ENCODE peak calls at places on chromosomes 5 and 9, in four cellular contexts. W is OCI-LY7, N is MM.1S, L is mesenchymal stem cell. E is an unnamed sample.

GRCh38 chr5:72515211-72515610 is 8.0 kb upstream of the ZNF366 start:
- DNase-seq in L (no peak), N (no peak), W (no peak), E (no peak)

GRCh38 chr9:137969008-137969407 is 91.4 kb downstream of the CACNA1B start:
- DNase-seq in L (no peak), N (no peak), W (no peak), E (no peak)

GRCh38 chr9:130770679-130771442 is 64.2 kb upstream of the ABL1 start:
- DNase-seq in W (peak; percentile 49), N (peak; percentile 35), L (peak; percentile 85), E (peak; percentile 59)

GRCh38 chr5:5037674-5038073 is 102.5 kb upstream of the ADAMTS16 start:
- DNase-seq in L (no peak), N (no peak), W (no peak), E (no peak)

GRCh38 chr9:121638399-121638798 is 13.0 kb upstream of the DAB2IP start:
- DNase-seq in L (no peak), W (no peak), N (no peak), E (no peak)

GRCh38 chr9:125003332-125003731 is 62.4 kb upstream of the GOLGA1 start:
- DNase-seq in L (no peak), N (no peak), W (no peak), E (no peak)

GRCh38 chr5:56640763-56641406 is 174.5 kb upstream of the MAP3K1 start:
- DNase-seq in N (no peak), W (peak; percentile 48), L (no peak), E (no peak)

GRCh38 chr9:128232811-128233428 is 29.7 kb downstream of the DNM1 start:
- DNase-seq in W (no peak), L (no peak), N (no peak), E (no peak)

GRCh38 chr5:111142932-111143331 is 50.8 kb downstream of the WDR36 start:
- DNase-seq in N (no peak), W (no peak), L (no peak), E (peak; percentile 28)

GRCh38 chr9:86766912-86767311 is 180.4 kb downstream of the GAS1 start:
- DNase-seq in W (no peak), L (peak; percentile 18), N (no peak), E (peak; percentile 97)

GRCh38 chr5:158619083-158619788 is 480.5 kb downstream of the EBF1 start:
- DNase-seq in W (no peak), L (no peak), N (no peak), E (no peak)

GRCh38 chr5:18553269-18553668 is 919.0 kb downstream of the TAF11L14 start:
- DNase-seq in W (no peak), L (peak; percentile 74), N (no peak), E (peak; percentile 80)

GRCh38 chr5:56402273-56403223 is 169.4 kb upstream of the ANKRD55 start:
- DNase-seq in N (no peak), L (no peak), W (no peak), E (no peak)

GRCh38 chr5:90092734-90093133 is 316.8 kb downstream of the CETN3 start:
- DNase-seq in N (no peak), W (no peak), L (no peak), E (no peak)

DNA sequence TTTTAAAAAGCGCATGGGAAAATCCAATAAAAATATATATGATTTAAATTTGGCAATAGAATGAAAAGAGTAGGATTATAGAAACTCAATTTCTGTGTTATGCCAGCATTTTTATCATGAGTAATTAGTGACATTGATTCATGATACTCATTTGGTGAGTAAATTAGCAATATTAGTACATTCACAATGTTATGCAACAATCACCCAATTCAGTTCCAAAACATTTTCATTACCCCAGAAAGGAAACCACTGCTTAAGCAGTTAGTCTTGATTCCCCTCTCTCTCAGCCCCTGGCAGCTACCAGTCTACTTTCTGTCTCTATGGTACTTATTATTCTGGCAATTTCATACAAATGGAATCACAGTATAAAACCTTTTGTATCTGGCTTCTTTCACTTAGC is 27.0 kb downstream of the OSMR start:
- DNase-seq in L (no peak), N (no peak), W (no peak), E (no peak)
- H3K27ac ChIP-seq in L (peak overlapping the region; percentile 34), N (no peak overlapping the region), W (no peak overlapping the region), E (peak overlapping the region; percentile 3)

DNA sequence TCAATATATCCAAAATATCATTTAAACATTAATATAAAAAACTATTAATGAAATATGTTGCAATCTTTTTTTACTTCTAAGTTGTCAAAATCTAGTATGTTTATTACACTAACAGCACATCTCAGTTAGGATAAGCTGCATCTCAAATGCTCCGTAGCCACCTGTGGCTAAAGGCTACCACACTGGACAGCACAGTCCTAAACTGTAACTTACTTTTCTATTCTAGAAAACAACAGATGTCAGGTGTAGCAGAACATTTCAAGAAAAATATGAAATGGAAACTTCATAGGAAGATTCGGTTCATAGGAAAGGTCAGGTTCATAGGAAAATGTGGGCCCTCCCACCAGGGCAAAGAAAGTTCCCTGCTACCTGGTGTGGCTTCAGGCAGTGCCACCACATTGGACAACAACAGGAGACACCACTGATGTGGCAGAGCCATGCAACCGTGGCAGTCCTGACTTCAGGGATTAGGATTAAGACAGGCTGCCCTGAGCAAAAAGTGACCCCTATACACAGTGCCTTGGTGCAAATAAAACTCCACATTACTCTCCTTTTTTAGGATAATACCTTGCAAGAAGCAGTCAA is 197.8 kb upstream of the NR4A3 start:
- DNase-seq in W (no peak), N (no peak), L (no peak), E (no peak)
- H2AFZ ChIP-seq in W (no peak overlapping the region), N (no peak overlapping the region), L (no peak overlapping the region), E (no peak overlapping the region)

GRCh38 chr9:35522725-35523124 is 32.8 kb downstream of the RUSC2 start:
- DNase-seq in L (no peak), N (no peak), W (no peak), E (no peak)

GRCh38 chr9:35522189-35522588 is 32.3 kb downstream of the RUSC2 start:
- DNase-seq in L (no peak), W (no peak), N (no peak), E (no peak)

GRCh38 chr9:35521708-35522107 is 31.8 kb downstream of the RUSC2 start:
- DNase-seq in N (no peak), L (peak; percentile 47), W (no peak), E (peak; percentile 26)

GRCh38 chr9:35529156-35529823 is 39.4 kb downstream of the RUSC2 start:
- DNase-seq in L (no peak), W (no peak), N (no peak), E (no peak)

DNA sequence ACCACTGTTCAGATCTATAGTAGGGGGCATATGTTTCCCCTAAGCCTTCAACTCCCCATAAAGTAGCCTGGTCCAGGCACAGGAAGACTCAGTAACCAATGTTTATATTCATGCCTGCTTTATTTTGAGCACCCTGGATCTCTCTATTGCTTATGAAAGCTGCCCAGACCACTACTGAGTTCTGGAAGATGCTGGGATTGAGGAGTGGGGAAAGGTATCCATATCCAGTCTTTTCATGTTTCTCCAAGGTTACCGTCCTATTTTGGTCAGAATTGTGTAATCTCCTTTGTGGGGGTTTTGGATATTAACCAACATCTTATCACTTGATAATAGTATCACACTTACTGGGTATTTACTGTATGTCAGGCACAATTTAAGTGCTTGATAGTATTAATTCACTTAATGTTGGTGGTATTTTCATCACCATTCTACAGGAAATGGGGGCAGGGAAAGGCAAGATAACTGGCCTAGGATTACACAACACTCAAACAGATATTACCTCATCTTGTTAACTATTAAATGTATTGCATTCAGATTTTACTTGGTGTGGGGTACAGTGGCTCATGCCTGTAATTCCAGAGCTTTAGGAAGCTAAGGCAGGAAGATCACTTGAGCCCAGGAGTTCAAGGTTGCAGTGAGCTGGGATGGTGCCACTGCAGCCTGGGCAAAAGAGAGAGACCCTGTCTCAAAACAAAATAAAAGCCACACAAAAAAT is 36.3 kb downstream of the RUSC2 start:
- DNase-seq in W (no peak), N (no peak), L (peak; percentile 40), E (peak; percentile 51)
- H3K27ac ChIP-seq in W (no peak overlapping the region), N (no peak overlapping the region), L (peak overlapping the region; percentile 88), E (no peak overlapping the region)

DNA sequence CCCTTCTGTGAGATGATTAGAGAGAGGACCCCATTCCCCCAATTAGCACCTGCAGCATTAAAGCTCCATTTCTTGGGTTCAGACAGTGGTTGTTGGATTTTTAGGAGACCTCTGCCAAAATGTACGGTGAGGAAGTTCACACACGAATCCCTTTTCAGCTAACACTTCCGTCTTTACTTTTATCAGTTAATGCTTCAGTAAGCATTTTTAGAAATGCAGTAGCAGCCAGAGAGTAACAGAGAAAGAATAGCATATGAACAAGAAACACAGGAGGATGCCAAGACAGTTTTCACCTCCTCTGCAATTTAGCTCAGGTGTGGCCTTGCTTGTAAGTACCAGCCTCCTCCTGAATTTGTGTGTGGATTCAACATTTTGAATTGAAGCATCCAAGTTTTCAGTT is 312.9 kb downstream of the ISL1 start:
- DNase-seq in W (no peak), N (no peak), L (no peak), E (no peak)
- H2AFZ ChIP-seq in W (no peak overlapping the region), N (no peak overlapping the region), L (no peak overlapping the region), E (no peak overlapping the region)

GRCh38 chr9:27528278-27528885 is 1.2 kb downstream of the MOB3B start:
- DNase-seq in W (no peak), L (peak; percentile 67), N (no peak), E (peak; percentile 59)

GRCh38 chr9:27527702-27528277 is 1.8 kb downstream of the MOB3B start:
- DNase-seq in N (no peak), W (no peak), L (no peak), E (no peak)

GRCh38 chr9:27523141-27523540 is 949 bp upstream of the IFNK start:
- DNase-seq in N (no peak), W (no peak), L (no peak), E (no peak)

GRCh38 chr9:27520986-27521385 is 3.1 kb upstream of the IFNK start:
- DNase-seq in W (no peak), L (no peak), N (no peak), E (no peak)

GRCh38 chr9:27524236-27524635 is at the start of gene IFNK:
- DNase-seq in W (no peak), N (no peak), L (no peak), E (no peak)
- H3K27ac ChIP-seq in W (no peak within 1 kb of the TSS), N (no peak within 1 kb of the TSS), L (no peak within 1 kb of the TSS), E (no peak within 1 kb of the TSS)